ENCODE peak calls at places on chromosomes 13 and 19, in five cellular contexts. R, D, U, B and Y are unnamed samples. For H3K27me3 and H3K4me1, the result is how much of the 10 kb centered on the place peaks cover.

GRCh38 chr13:114144606-114145244 is 12.3 kb upstream of the RASA3 start:
- DNase-seq in R (no peak), D (peak), U (no peak), B (no peak), Y (no peak)

GRCh38 chr19:35171730-35172129 is 17.2 kb downstream of the FXYD5 start:
- DNase-seq in D (no peak), B (no peak), U (no peak), R (no peak), Y (no peak)

GRCh38 chr19:2342656-2343288 is 14.3 kb downstream of the SPPL2B start:
- DNase-seq in U (no peak), R (no peak), D (no peak), B (no peak), Y (no peak)

GRCh38 chr13:107680115-107680514 is 535.2 kb downstream of the LIG4 start:
- DNase-seq in B (no peak), R (no peak), U (no peak), D (no peak), Y (peak)

GRCh38 chr13:78586706-78587105 is 16.6 kb downstream of the POU4F1 start:
- DNase-seq in U (no peak), B (no peak), R (no peak), D (no peak), Y (peak)

GRCh38 chr13:110536006-110536693 is 25.4 kb downstream of the RAB20 start:
- DNase-seq in D (no peak), U (no peak), R (no peak), B (no peak), Y (no peak)

GRCh38 chr13:109974354-109974753 is 188.0 kb upstream of the IRS2 start:
- DNase-seq in D (no peak), B (no peak), R (no peak), U (no peak), Y (peak)

GRCh38 chr13:109939105-109939504 is 152.7 kb upstream of the IRS2 start:
- DNase-seq in R (no peak), D (no peak), B (no peak), U (no peak), Y (no peak)

GRCh38 chr13:64529874-64530485 is 2700.2 kb downstream of the PCDH9 start:
- DNase-seq in B (no peak), D (no peak), U (no peak), R (no peak), Y (no peak)

GRCh38 chr13:94928127-94928526 is 215.8 kb upstream of the SOX21 start:
- DNase-seq in R (no peak), U (no peak), D (no peak), B (no peak), Y (no peak)

GRCh38 chr19:6963937-6964336 is 57.3 kb downstream of the MBD3L2B start:
- DNase-seq in R (no peak), D (no peak), B (peak), U (no peak), Y (no peak)

GRCh38 chr19:48967346-48968178 is 2.5 kb downstream of the FTL start:
- DNase-seq in B (no peak), R (no peak), D (no peak), U (no peak), Y (peak)

GRCh38 chr19:17090501-17091074 is 15.0 kb downstream of the MYO9B start:
- DNase-seq in B (peak), U (no peak), D (no peak), R (peak), Y (no peak)

DNA sequence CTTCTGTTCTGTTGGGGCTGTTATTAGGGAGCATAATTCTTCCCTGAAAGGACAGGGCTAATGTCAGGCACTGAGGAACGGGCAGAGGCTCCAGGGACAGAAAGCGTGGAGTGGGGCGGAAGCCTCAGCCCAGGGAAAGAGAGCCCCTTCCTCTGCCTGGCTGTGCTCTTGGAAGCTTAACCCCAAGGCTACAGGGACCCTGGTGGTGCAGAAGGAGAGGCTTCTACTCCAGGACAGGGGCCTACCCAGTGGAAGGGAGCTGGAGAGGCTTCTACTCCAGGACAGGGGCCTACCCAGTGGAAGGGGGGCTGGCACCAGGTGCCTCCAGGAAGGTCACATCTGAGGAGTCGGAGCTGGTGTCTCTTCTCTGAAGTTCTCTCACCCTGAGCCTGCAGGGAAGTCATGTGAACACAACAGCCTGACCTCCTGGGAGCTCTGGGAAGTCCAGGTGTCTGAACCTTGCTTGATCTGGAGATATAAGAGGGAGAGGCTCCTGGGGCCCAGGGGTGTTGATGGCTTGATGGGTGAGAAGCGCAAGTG is 159.5 kb upstream of the SOX1 start:
- DNase-seq in U (no peak), D (no peak), R (no peak), B (no peak), Y (no peak)
- H3K27me3 ChIP-seq in U (under half), D (under half), R (under half), B (under half), Y (under half)

GRCh38 chr19:33217881-33218280 is 7.8 kb downstream of the SLC7A10 start:
- DNase-seq in U (no peak), D (no peak), R (no peak), B (no peak), Y (no peak)

GRCh38 chr19:33212773-33213172 is 12.9 kb downstream of the SLC7A10 start:
- DNase-seq in R (no peak), B (no peak), U (no peak), D (no peak), Y (no peak)

GRCh38 chr19:33216198-33216830 is 9.3 kb downstream of the SLC7A10 start:
- DNase-seq in U (no peak), D (no peak), B (no peak), R (no peak), Y (no peak)

GRCh38 chr19:33214621-33215020 is 11.0 kb downstream of the SLC7A10 start:
- DNase-seq in B (no peak), U (no peak), D (no peak), R (peak), Y (peak)

DNA sequence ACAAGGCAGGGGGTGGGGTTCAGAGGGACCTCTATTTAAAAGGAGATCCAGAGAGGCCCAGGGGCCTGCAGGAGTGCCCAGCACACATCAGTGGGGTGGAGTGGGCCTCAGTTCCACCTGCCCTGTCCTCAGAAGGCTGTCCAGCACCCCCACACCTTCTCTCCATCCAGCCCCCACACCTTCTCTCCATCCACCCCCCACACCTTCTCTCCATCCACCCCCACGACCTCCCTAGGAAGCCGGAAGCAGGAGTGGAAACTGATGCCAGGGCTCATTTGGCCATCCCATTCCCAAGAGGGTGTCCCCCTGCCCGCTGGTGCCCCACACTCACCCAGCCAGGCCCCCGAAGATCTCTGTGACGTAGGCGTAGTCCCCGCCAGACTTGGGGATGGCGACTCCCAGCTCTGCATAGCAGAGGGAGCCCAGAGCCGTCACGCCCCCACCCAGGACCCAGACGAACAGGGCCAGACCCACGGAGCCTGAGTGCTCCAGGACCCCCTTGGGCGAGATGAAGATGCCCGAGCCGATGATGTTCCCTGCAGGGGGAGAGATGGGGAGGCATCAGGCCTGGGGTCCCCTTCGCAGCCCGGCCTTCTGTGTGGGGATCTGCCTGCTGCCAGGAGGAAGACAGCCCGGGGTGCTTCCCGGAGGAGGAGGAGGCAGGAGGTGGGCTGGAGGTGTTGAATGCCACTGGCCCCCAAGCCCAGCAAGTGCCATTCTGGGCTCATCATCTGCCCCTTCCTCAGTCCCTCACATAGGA is 10.0 kb downstream of the SLC7A10 start:
- DNase-seq in R (no peak), B (no peak), D (no peak), U (no peak), Y (no peak)
- H3K4me1 ChIP-seq in R (under half), B (under half), D (under half), U (under half), Y (under half)

DNA sequence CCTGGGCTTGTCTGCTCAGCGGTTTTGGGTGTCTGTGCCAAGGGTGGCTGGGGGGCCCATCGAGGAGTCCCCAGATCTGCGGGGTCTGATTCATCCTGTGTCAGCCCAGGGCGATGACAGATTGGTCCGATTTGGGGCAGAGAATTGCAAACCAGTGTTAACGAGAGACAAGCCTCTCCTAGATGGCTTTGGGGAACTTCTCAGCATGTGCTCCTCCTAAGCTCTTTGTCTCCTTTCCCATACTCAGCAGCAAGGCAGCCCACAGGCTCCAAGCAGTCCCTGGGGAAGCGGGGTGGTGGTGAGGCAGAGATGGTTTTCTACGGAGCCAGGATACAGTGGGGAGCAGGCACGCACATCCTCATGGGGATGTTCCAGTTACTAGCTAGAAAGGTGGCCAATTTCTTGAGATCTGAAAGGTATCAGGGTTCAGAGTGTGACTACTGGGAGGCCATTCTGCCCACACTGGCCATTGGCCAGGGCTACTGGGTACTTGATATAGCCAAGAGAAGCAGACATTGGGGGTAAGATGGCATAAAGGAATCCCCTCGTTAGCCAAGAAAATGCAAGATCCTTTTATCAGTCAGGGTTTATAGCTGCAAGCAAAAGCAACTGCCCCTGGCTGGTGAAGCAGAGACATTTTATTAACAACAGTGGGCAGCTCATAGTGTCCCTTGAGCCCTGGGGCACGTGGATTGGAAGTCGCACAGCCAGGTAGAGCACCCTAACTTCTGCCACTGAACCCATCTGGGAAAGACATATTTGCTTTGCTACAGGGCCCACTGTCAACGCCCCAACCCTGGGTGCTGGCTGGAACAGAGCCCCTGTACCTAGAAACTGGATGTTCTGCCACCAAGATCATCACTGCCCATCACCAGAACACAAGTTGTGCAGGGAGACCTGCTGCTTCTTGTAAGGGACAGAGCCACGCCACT is 63.6 kb downstream of the RGCC start:
- DNase-seq in D (no peak), R (no peak), B (no peak), U (no peak), Y (peak)
- H3K27me3 ChIP-seq in D (under half), R (under half), B (under half), U (under half), Y (under half)

GRCh38 chr13:59679239-59679638 is 484.5 kb downstream of the DIAPH3 start:
- DNase-seq in R (no peak), U (no peak), D (no peak), B (no peak), Y (no peak)
- H3K4me1 ChIP-seq in R (under half), U (under half), D (under half), B (under half), Y (under half)

DNA sequence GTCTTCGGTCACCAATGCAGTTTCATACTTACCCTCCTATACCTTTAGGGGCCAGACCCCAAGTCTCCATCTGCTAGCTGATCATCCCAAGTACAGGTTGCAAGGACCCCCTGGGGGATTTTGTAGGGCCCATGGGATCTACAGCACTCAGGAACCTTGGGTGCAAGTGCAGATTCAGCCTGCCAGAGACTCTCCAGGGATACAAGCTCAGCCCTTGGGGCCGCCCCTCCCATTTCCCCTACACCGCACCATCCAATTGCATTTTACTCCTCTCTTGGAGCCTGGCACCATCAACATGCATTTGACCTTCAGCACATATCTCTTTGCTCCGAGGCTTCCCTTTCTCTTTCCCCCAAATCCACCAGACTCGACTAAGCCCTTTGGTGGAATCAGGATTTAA is 154.7 kb upstream of the ZNF536 start:
- DNase-seq in U (no peak), R (no peak), B (no peak), D (no peak), Y (no peak)
- H3K27me3 ChIP-seq in U (under half), R (under half), B (under half), D (under half), Y (under half)

GRCh38 chr19:38310986-38311385 is 4.8 kb downstream of the YIF1B start:
- DNase-seq in B (no peak), D (no peak), U (no peak), R (no peak), Y (no peak)

GRCh38 chr19:38308926-38309614 is 5.0 kb downstream of the C19orf33 start:
- DNase-seq in U (no peak), D (no peak), R (no peak), B (no peak), Y (no peak)

GRCh38 chr19:38308006-38308766 is 4.1 kb downstream of the C19orf33 start:
- DNase-seq in D (no peak), B (no peak), U (no peak), R (no peak), Y (no peak)

GRCh38 chr19:38310279-38310670 is 5.5 kb downstream of the YIF1B start:
- DNase-seq in U (no peak), D (no peak), R (no peak), B (no peak), Y (no peak)

GRCh38 chr19:38309615-38310278 is 5.7 kb downstream of the C19orf33 start:
- DNase-seq in R (no peak), U (no peak), B (no peak), D (no peak), Y (no peak)
- H3K4me1 ChIP-seq in R (under half), U (under half), B (under half), D (under half), Y (under half)